ENCODE peak calls at places on chromosomes 12 and 14, in five cellular contexts. U is fibroblast of mammary gland, M is IMR-90, A is AG09319, S is Peyer's patch. F is an unnamed sample.

GRCh38 chr14:96162265-96162664 is 42.4 kb upstream of the BDKRB2 start:
- DNase-seq in U (no peak), M (peak), A (no peak), S (peak), F (no peak)

GRCh38 chr12:49367381-49368239 is at the start of gene SPATS2:
- DNase-seq in U (no peak), M (no peak), A (no peak), S (peak), F (no peak)

GRCh38 chr14:64919618-64920017 is 5.4 kb downstream of the CHURC1 start:
- DNase-seq in U (no peak), M (no peak), A (no peak), S (no peak), F (peak)

GRCh38 chr12:116135209-116135930 is 142.1 kb downstream of the MED13L start:
- DNase-seq in U (peak), M (peak), A (no peak), S (no peak), F (peak)

GRCh38 chr12:20646239-20646827 is 48.8 kb upstream of the SLCO1C1 start:
- DNase-seq in U (peak), M (peak), A (peak), S (no peak), F (peak)

GRCh38 chr14:103869406-103870143 is 22.2 kb upstream of the PPP1R13B start:
- DNase-seq in U (no peak), M (no peak), A (no peak), S (no peak), F (no peak)

GRCh38 chr14:74946659-74947281 is 8.6 kb downstream of the PGF start:
- DNase-seq in U (no peak), M (no peak), A (no peak), S (no peak), F (no peak)

GRCh38 chr12:93591137-93591868 is 18.8 kb downstream of the SOCS2 start:
- DNase-seq in U (peak), M (peak), A (peak), S (peak), F (peak)

GRCh38 chr12:51269174-51270066 is 795 bp downstream of the SMAGP start:
- DNase-seq in U (peak), M (no peak), A (no peak), S (peak), F (peak)

GRCh38 chr12:34347367-34347766 is 325.1 kb downstream of the ALG10 start:
- DNase-seq in U (no peak), M (no peak), A (no peak), S (no peak), F (no peak)

GRCh38 chr14:50093496-50093895 is 22.9 kb downstream of the VCPKMT start:
- DNase-seq in U (no peak), M (no peak), A (no peak), S (no peak), F (no peak)

GRCh38 chr14:34710744-34711143 is 3.6 kb downstream of the CFL2 start:
- DNase-seq in U (peak), M (peak), A (no peak), S (no peak), F (peak)

GRCh38 chr12:22069851-22070250 is 23.8 kb downstream of the CMAS start:
- DNase-seq in U (no peak), M (no peak), A (no peak), S (no peak), F (no peak)

GRCh38 chr12:57623385-57623784 is 9.6 kb downstream of the B4GALNT1 start:
- DNase-seq in U (no peak), M (no peak), A (no peak), S (no peak), F (no peak)

GRCh38 chr12:57623811-57624390 is 9.1 kb downstream of the B4GALNT1 start:
- DNase-seq in U (no peak), M (no peak), A (no peak), S (no peak), F (no peak)

GRCh38 chr12:57625261-57626032 is 7.6 kb downstream of the B4GALNT1 start:
- DNase-seq in U (no peak), M (no peak), A (no peak), S (no peak), F (no peak)

GRCh38 chr12:57626111-57626928 is 6.7 kb downstream of the B4GALNT1 start:
- DNase-seq in U (no peak), M (no peak), A (no peak), S (no peak), F (no peak)

DNA sequence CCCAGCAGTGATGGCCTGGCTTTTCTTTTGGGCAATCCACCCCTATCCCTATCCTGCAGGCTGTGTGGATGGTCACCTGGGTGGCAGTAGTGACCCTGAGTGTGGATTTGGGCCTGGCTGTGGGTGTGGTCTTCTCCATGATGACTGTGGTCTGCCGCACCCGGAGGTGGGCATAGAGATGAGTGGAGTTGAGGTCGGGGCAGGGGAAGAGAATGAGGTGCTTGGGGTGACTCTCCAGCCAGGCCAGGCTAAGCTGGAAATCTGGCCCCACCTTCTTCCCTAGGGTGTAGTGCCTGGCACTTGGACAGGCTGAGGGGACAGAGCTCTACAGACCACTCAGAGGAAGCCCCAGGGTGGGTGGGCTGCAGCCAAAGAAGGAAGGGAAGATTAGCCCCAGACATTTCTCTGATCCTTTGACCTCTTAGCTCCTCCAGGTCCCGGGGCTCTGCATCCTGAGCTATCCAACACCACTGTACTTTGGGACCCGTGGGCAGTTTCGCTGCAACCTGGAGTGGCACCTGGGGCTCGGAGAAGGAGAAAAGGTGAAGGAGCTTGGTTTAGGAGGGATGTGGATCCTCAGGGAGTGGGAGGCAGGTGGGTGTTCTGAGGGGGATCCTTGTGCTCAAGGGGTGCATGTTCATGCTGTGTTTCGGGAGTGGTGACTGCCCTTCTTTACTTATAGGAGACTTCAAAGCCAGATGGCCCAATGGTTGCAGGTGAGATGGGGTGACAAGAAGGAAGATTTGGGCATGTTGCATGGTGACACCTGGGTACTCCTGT is 8.4 kb downstream of the B4GALNT1 start:
- DNase-seq in U (no peak), M (no peak), A (no peak), S (no peak), F (no peak)
- TF ChIP-seq CTCF in U (no peak), M (no peak), A (no peak), S (no peak), F (no peak)

GRCh38 chr12:121223283-121223946 is 13.5 kb downstream of the P2RX4 start:
- DNase-seq in U (no peak), M (no peak), A (no peak), S (peak), F (no peak)
- TF ChIP-seq CTCF in U (peak), M (peak), A (no peak), S (peak), F (peak)

GRCh38 chr12:111171832-111172231 is 197.1 kb downstream of the PHETA1 start:
- DNase-seq in U (no peak), M (no peak), A (no peak), S (no peak), F (no peak)

GRCh38 chr12:111171334-111171733 is 197.6 kb downstream of the PHETA1 start:
- DNase-seq in U (no peak), M (no peak), A (no peak), S (no peak), F (no peak)

GRCh38 chr12:111175404-111175803 is 193.5 kb downstream of the PHETA1 start:
- DNase-seq in U (no peak), M (no peak), A (no peak), S (no peak), F (no peak)

GRCh38 chr12:111173391-111174282 is 195.3 kb downstream of the PHETA1 start:
- DNase-seq in U (no peak), M (no peak), A (no peak), S (no peak), F (no peak)

DNA sequence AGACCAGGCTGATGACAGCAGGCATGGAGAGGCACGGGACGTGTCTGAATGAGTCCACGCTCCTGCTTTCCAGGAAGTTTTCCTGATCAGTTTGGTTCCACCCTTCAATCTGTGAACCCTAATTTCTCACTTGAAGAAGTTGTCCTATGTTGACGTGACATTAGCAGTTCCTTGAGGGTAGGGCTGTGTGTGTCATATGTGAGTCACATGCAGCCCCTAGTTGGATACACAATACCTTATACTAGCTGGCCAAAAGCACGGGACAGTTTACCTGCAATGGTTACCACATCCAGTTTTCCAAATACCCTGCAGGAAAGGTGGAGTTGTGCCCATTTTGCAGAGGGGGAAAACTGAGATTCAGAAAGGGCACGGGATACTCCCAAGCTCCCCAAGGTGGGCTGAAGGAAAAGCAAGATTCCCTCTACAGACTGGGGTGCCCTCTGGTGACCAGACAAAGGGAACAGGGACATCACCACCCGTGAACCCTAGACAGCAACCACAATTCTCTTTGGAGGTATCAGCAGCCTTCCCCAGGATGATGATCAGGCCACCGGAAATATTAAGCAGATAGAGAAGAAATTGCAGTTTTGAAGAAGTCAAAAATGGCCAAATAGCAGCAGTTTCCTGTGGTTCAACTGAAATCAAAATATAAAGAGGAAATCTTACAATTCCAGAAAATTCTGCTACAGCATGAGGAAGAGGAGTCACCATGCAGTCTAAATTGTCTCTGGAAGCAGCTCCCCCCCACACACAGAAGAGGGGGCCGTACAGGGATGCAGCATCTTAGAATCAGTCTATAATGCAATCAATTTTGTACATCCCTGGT is 194.4 kb downstream of the PHETA1 start:
- DNase-seq in U (no peak), M (no peak), A (no peak), S (no peak), F (no peak)
- TF ChIP-seq CTCF in U (peak), M (no peak), A (no peak), S (peak), F (peak)

GRCh38 chr12:100954118-100954517 is 159.5 kb downstream of the ANO4 start:
- DNase-seq in U (no peak), M (no peak), A (no peak), S (no peak), F (no peak)

GRCh38 chr12:100959481-100959880 is 164.9 kb downstream of the ANO4 start:
- DNase-seq in U (peak), M (peak), A (no peak), S (no peak), F (peak)

GRCh38 chr12:100953677-100954076 is 159.1 kb downstream of the ANO4 start:
- DNase-seq in U (no peak), M (no peak), A (no peak), S (no peak), F (no peak)

GRCh38 chr12:100955139-100955538 is 160.6 kb downstream of the ANO4 start:
- DNase-seq in U (peak), M (peak), A (no peak), S (no peak), F (peak)

GRCh38 chr12:100956311-100956852 is 161.8 kb downstream of the ANO4 start:
- DNase-seq in U (no peak), M (peak), A (no peak), S (no peak), F (no peak)
- TF ChIP-seq CTCF in U (no peak), M (no peak), A (no peak), S (peak), F (no peak)

GRCh38 chr12:130026608-130027176 is 122.9 kb upstream of the TMEM132D start:
- DNase-seq in U (peak), M (no peak), A (no peak), S (peak), F (no peak)
- TF ChIP-seq CTCF in U (peak), M (no peak), A (peak), S (peak), F (peak)

F was measured in AG10803.